ENCODE peak calls at places on chromosomes 6 and 20, in six cellular contexts. K is suprapubic skin, O is astrocyte, W is H1, J is uterus, S is left ventricle myocardium inferior. T is an unnamed sample. For H3K9me3, the result is how much of the 10 kb centered on the place peaks cover.

GRCh38 chr6:3237761-3238662 is 10.6 kb upstream of the TUBB2B start:
- DNase-seq in K (no peak), O (no peak), W (no peak), J (no peak), S (no peak), T (no peak)

GRCh38 chr6:157035576-157035975 is 258.4 kb downstream of the ARID1B start:
- DNase-seq in W (no peak), J (no peak), K (no peak), S (no peak), O (no peak), T (no peak)

GRCh38 chr6:68756454-68757375 is 121.6 kb downstream of the ADGRB3 start:
- DNase-seq in S (no peak), J (no peak), O (no peak), W (no peak), K (no peak), T (no peak)

GRCh38 chr6:43765776-43766175 is 4.2 kb upstream of the VEGFA start:
- DNase-seq in W (no peak), O (no peak), J (peak), K (no peak), S (no peak), T (no peak)

GRCh38 chr6:125008261-125008671 is 46.0 kb downstream of the RNF217 start:
- DNase-seq in J (no peak), S (no peak), O (peak), K (no peak), W (no peak), T (no peak)

GRCh38 chr20:2145376-2145775 is 43.7 kb downstream of the STK35 start:
- DNase-seq in S (no peak), K (no peak), O (peak), W (no peak), J (no peak), T (no peak)

GRCh38 chr20:5000263-5001173 is 792 bp downstream of the SLC23A2 start:
- DNase-seq in S (peak), W (no peak), O (no peak), K (peak), J (peak), T (peak)

GRCh38 chr20:22583773-22584629 is at the start of gene FOXA2:
- DNase-seq in S (no peak), J (no peak), W (no peak), O (no peak), K (no peak), T (no peak)

GRCh38 chr20:34549291-34549928 is 9.1 kb upstream of the MAP1LC3A start:
- DNase-seq in S (no peak), K (no peak), W (no peak), O (no peak), J (no peak), T (no peak)

GRCh38 chr6:129490551-129491245 is 219.3 kb downstream of the ARHGAP18 start:
- DNase-seq in W (no peak), O (peak), S (no peak), J (peak), K (no peak), T (peak)

GRCh38 chr6:153670403-153671026 is 368.5 kb upstream of the OPRM1 start:
- DNase-seq in O (no peak), W (no peak), S (no peak), K (no peak), J (no peak), T (no peak)

GRCh38 chr6:8006208-8006607 is 58.0 kb downstream of the BLOC1S5 start:
- DNase-seq in K (no peak), J (no peak), W (no peak), O (no peak), S (no peak), T (no peak)

GRCh38 chr6:11714116-11714797 is 64.3 kb downstream of the ADTRP start:
- DNase-seq in S (no peak), W (no peak), K (no peak), J (no peak), O (no peak), T (no peak)

GRCh38 chr6:54970337-54970736 is 123.8 kb downstream of the FAM83B start:
- DNase-seq in S (no peak), J (no peak), O (no peak), K (no peak), W (no peak), T (no peak)

GRCh38 chr6:125117818-125118217 is 35.8 kb upstream of the TPD52L1 start:
- DNase-seq in O (peak), S (no peak), W (no peak), J (no peak), K (no peak), T (no peak)

GRCh38 chr6:37524025-37524647 is 24.4 kb upstream of the CCDC167 start:
- DNase-seq in O (peak), J (no peak), S (no peak), K (no peak), W (no peak), T (no peak)

GRCh38 chr20:11453430-11453829 is 464.3 kb upstream of the BTBD3 start:
- DNase-seq in J (no peak), O (peak), K (no peak), S (no peak), W (no peak), T (no peak)

GRCh38 chr6:158185729-158186456 is 17.7 kb downstream of the GTF2H5 start:
- DNase-seq in O (peak), K (no peak), J (no peak), W (no peak), S (no peak), T (no peak)

GRCh38 chr6:168367285-168367720 is 47.7 kb upstream of the DACT2 start:
- DNase-seq in O (no peak), W (no peak), K (peak), J (peak), S (no peak), T (no peak)

GRCh38 chr20:20520776-20521175 is 152.9 kb downstream of the INSM1 start:
- DNase-seq in K (no peak), O (peak), S (no peak), W (no peak), J (no peak), T (no peak)

GRCh38 chr6:160063771-160064413 is 57.7 kb upstream of the SLC22A1 start:
- DNase-seq in J (no peak), K (no peak), O (no peak), S (no peak), W (no peak), T (no peak)

GRCh38 chr6:119604124-119604523 is 254.6 kb upstream of the MAN1A1 start:
- DNase-seq in K (no peak), W (no peak), J (no peak), O (no peak), S (no peak), T (no peak)

GRCh38 chr20:16483024-16483423 is 90.2 kb downstream of the KIF16B start:
- DNase-seq in J (no peak), W (no peak), S (no peak), O (no peak), K (no peak), T (no peak)

GRCh38 chr6:41780623-41781301 is at the start of gene PRICKLE4:
- DNase-seq in K (no peak), W (no peak), S (peak), O (no peak), J (peak), T (no peak)

GRCh38 chr20:44702776-44703175 is 12.4 kb upstream of the CCN5 start:
- DNase-seq in O (peak), S (peak), J (peak), W (no peak), K (peak), T (no peak)

GRCh38 chr6:89916136-89916920 is 22.1 kb downstream of the GJA10 start:
- DNase-seq in K (no peak), W (no peak), J (no peak), O (no peak), S (no peak), T (no peak)

GRCh38 chr6:13177617-13178506 is 150.5 kb downstream of the TBC1D7 start:
- DNase-seq in W (no peak), J (no peak), K (no peak), S (no peak), O (no peak), T (no peak)

GRCh38 chr20:11502051-11502450 is 415.6 kb upstream of the BTBD3 start:
- DNase-seq in J (no peak), K (no peak), S (no peak), O (peak), W (no peak), T (no peak)

GRCh38 chr20:60137657-60138245 is 179.5 kb downstream of the CDH26 start:
- DNase-seq in K (no peak), W (peak), O (no peak), S (no peak), J (no peak), T (no peak)

GRCh38 chr6:20236344-20236743 is 24.1 kb upstream of the MBOAT1 start:
- DNase-seq in K (no peak), W (no peak), J (no peak), O (no peak), S (no peak), T (no peak)

GRCh38 chr20:62821726-62822210 is 4.9 kb downstream of the COL9A3 start:
- DNase-seq in J (no peak), W (no peak), K (no peak), S (no peak), O (no peak), T (no peak)

GRCh38 chr6:165049362-165049761 is 260.0 kb downstream of the C6orf118 start:
- DNase-seq in J (no peak), S (no peak), K (no peak), O (peak), W (peak), T (no peak)

GRCh38 chr6:36232172-36232571 is 35.6 kb downstream of the BRPF3 start:
- DNase-seq in J (no peak), W (no peak), K (no peak), S (no peak), O (no peak), T (no peak)

GRCh38 chr6:85865665-85866372 is 223.1 kb upstream of the SYNCRIP start:
- DNase-seq in K (no peak), S (no peak), W (no peak), O (peak), J (no peak), T (no peak)

GRCh38 chr20:52497731-52498130 is 306.2 kb upstream of the ZFP64 start:
- DNase-seq in K (no peak), S (no peak), W (no peak), O (peak), J (no peak), T (no peak)

GRCh38 chr6:32825966-32826365 is 9.2 kb upstream of the HLA-DOB start:
- DNase-seq in S (no peak), W (no peak), O (peak), K (no peak), J (no peak), T (no peak)

GRCh38 chr6:107819217-107819616 is 4.9 kb downstream of the SCML4 start:
- DNase-seq in S (no peak), J (no peak), K (no peak), W (no peak), O (no peak), T (no peak)

GRCh38 chr6:68326762-68327161 is 308.3 kb upstream of the ADGRB3 start:
- DNase-seq in K (no peak), O (no peak), J (no peak), W (no peak), S (no peak), T (no peak)

GRCh38 chr6:347951-348859 is 43.3 kb upstream of the IRF4 start:
- DNase-seq in S (peak), J (no peak), W (no peak), O (no peak), K (no peak), T (no peak)
- H3K9me3 ChIP-seq in S (under half), J (under half), W (half or more), O (under half), K (under half), T (under half)

DNA sequence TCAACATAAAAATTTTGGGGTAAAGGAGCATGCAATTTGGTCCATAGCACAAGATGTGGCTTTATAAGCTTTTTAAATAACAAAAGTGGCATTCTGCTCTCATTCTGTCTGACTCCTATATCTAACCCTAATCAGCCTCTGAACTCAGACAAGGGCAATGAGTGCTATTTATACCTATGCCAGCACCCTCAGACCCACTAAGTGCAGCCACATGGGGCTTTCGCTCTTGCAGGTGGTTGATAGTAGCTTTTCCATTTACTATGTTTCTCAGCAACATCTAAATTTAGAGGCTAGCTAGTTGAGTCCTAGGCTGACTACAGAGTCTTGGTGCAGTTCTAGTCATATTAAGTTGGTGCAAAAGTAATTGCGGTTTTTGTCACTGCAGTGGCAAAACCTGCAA is 217.1 kb upstream of the THBS2 start:
- DNase-seq in K (no peak), S (no peak), O (no peak), W (no peak), J (no peak), T (no peak)
- H3K9me3 ChIP-seq in K (under half), S (half or more), O (under half), W (under half), J (under half), T (under half)

GRCh38 chr20:56175884-56176283 is 72.6 kb upstream of the MC3R start:
- DNase-seq in S (no peak), O (no peak), W (no peak), J (no peak), K (no peak), T (no peak)
- H3K9me3 ChIP-seq in S (under half), O (under half), W (half or more), J (under half), K (under half), T (under half)

GRCh38 chr6:106811088-106811686 is 163.3 kb downstream of the CD24 start:
- DNase-seq in W (no peak), O (no peak), J (no peak), S (no peak), K (no peak), T (no peak)
- H3K9me3 ChIP-seq in W (under half), O (under half), J (under half), S (half or more), K (under half), T (under half)

GRCh38 chr6:22320750-22321149 is 23.9 kb upstream of the PRL start:
- DNase-seq in O (peak), K (no peak), J (no peak), S (no peak), W (no peak), T (no peak)
- H3K9me3 ChIP-seq in O (under half), K (under half), J (under half), S (under half), W (under half), T (under half)